ENCODE peak calls at places on chromosomes 6 and 20, in five cellular contexts. C, K, X, Q and V are unnamed samples.

GRCh38 chr6:106763361-106763760 is 134.0 kb downstream of the QRSL1 start:
- DNase-seq in C (no peak), X (no peak), Q (no peak), K (no peak), V (no peak)

GRCh38 chr6:131042664-131043063 is 20.4 kb downstream of the EPB41L2 start:
- DNase-seq in K (no peak), X (no peak), Q (no peak), C (no peak), V (peak)

GRCh38 chr6:81144346-81144745 is 608.1 kb downstream of the TENT5A start:
- DNase-seq in C (no peak), X (no peak), Q (no peak), K (no peak), V (no peak)

GRCh38 chr20:59300341-59301081 is at the start of gene EDN3:
- DNase-seq in C (no peak), X (no peak), Q (no peak), K (no peak), V (no peak)

GRCh38 chr6:112149236-112149635 is 61.8 kb downstream of the FAM229B start:
- DNase-seq in K (no peak), Q (no peak), C (no peak), X (no peak), V (no peak)

GRCh38 chr20:37534401-37535157 is 6.9 kb upstream of the BLCAP start:
- DNase-seq in Q (peak), K (peak), X (peak), C (peak), V (no peak)

GRCh38 chr6:100346828-100347227 is 117.9 kb downstream of the SIM1 start:
- DNase-seq in X (no peak), Q (no peak), K (peak), C (no peak), V (no peak)

GRCh38 chr6:16285467-16286150 is 47.2 kb downstream of the GMPR start:
- DNase-seq in K (no peak), Q (no peak), X (peak), C (no peak), V (no peak)

GRCh38 chr6:34393191-34393967 is 910 bp upstream of the NUDT3 start:
- DNase-seq in Q (peak), C (no peak), X (no peak), K (no peak), V (no peak)

GRCh38 chr6:149347067-149347466 is 29.6 kb downstream of the TAB2 start:
- DNase-seq in K (no peak), X (no peak), C (no peak), Q (no peak), V (no peak)

GRCh38 chr20:44533928-44534327 is 12.1 kb upstream of the SERINC3 start:
- DNase-seq in C (no peak), Q (peak), K (no peak), X (no peak), V (no peak)

GRCh38 chr6:21748343-21749063 is 155.0 kb downstream of the SOX4 start:
- DNase-seq in C (peak), K (peak), Q (peak), X (no peak), V (no peak)

GRCh38 chr20:64220891-64221527 is 34.5 kb upstream of the PCMTD2 start:
- DNase-seq in Q (no peak), K (no peak), X (no peak), C (no peak), V (no peak)

GRCh38 chr20:17611290-17611539 is 41.3 kb downstream of the DSTN start:
- DNase-seq in X (no peak), Q (no peak), K (no peak), C (no peak), V (no peak)

GRCh38 chr6:42316390-42316970 is 98.8 kb upstream of the MRPS10 start:
- DNase-seq in C (no peak), Q (no peak), X (no peak), K (peak), V (no peak)

GRCh38 chr20:25283221-25283951 is 35.5 kb downstream of the PYGB start:
- DNase-seq in K (no peak), C (no peak), Q (no peak), X (peak), V (peak)

GRCh38 chr6:157861814-157862213 is 38.8 kb downstream of the SNX9 start:
- DNase-seq in C (no peak), K (peak), Q (no peak), X (no peak), V (no peak)

GRCh38 chr6:157092736-157093135 is 230.6 kb downstream of the TMEM242 start:
- DNase-seq in C (peak), X (no peak), K (no peak), Q (peak), V (no peak)

GRCh38 chr6:92043782-92044181 is 1375.6 kb downstream of the EPHA7 start:
- DNase-seq in X (no peak), C (no peak), Q (no peak), K (no peak), V (no peak)

GRCh38 chr6:143629104-143630080 is 48.4 kb upstream of the PHACTR2 start:
- DNase-seq in X (peak), C (no peak), K (peak), Q (no peak), V (no peak)

GRCh38 chr6:26215200-26216014 is 128.2 kb downstream of the HFE start:
- DNase-seq in C (no peak), K (peak), X (no peak), Q (peak), V (no peak)

GRCh38 chr6:155132617-155133016 is 131.2 kb upstream of the CLDN20 start:
- DNase-seq in K (no peak), X (no peak), C (peak), Q (peak), V (no peak)

GRCh38 chr6:51462896-51463679 is 624.3 kb downstream of the PKHD1 start:
- DNase-seq in X (no peak), C (no peak), K (no peak), Q (peak), V (no peak)

GRCh38 chr6:38713812-38714211 is 1.3 kb upstream of the DNAH8 start:
- DNase-seq in Q (no peak), X (no peak), K (no peak), C (no peak), V (no peak)

GRCh38 chr6:138292482-138292881 is 74.2 kb upstream of the PBOV1 start:
- DNase-seq in C (no peak), K (no peak), Q (no peak), X (no peak), V (no peak)

GRCh38 chr6:85135376-85136094 is 314.3 kb upstream of the NT5E start:
- DNase-seq in X (no peak), C (no peak), Q (no peak), K (peak), V (no peak)

GRCh38 chr6:121897337-121897760 is 461.9 kb downstream of the GJA1 start:
- DNase-seq in C (no peak), K (no peak), Q (peak), X (no peak), V (no peak)

GRCh38 chr6:169589293-169589692 is 112.5 kb downstream of the WDR27 start:
- DNase-seq in Q (peak), C (no peak), K (no peak), X (no peak), V (no peak)

GRCh38 chr6:45416700-45417099 is 39.0 kb upstream of the SUPT3H start:
- DNase-seq in C (no peak), Q (no peak), K (no peak), X (no peak), V (no peak)

GRCh38 chr20:2470051-2470431 is 548 bp downstream of the SNRPB start:
- DNase-seq in K (peak), Q (peak), C (peak), X (peak), V (peak)

GRCh38 chr6:69233195-69233524 is 563.6 kb downstream of the LMBRD1 start:
- DNase-seq in Q (peak), X (no peak), C (peak), K (no peak), V (no peak)

GRCh38 chr20:54368578-54368977 is 106.8 kb upstream of the DOK5 start:
- DNase-seq in Q (no peak), K (peak), C (no peak), X (no peak), V (no peak)

GRCh38 chr6:3850451-3851203 is 1.5 kb downstream of the FAM50B start:
- DNase-seq in X (no peak), Q (no peak), C (no peak), K (no peak), V (no peak)

GRCh38 chr6:11952291-11952690 is 59.8 kb upstream of the HIVEP1 start:
- DNase-seq in K (no peak), Q (no peak), C (no peak), X (no peak), V (no peak)

GRCh38 chr6:56370591-56371198 is 123.3 kb upstream of the COL21A1 start:
- DNase-seq in C (peak), X (peak), Q (peak), K (peak), V (no peak)